ENCODE peak calls at places on chromosomes 5 and 9, in ten cellular contexts. One of them, this sample, is unnamed.

GRCh38 chr5:138065102-138065501 is 18.7 kb upstream of the WNT8A start:
- DNase-seq in CD8-positive, alpha-beta T cell: peak
- DNase-seq in RWPE2: no peak
- DNase-seq in activated CD8-positive, alpha-beta T cell treated with anti-CD3 and anti-CD28 coated beads, Interleukin-2, amount 10 ng/mL, durations not matched to agents 7 days and 5 days: no peak
- DNase-seq in body of pancreas: no peak
- DNase-seq in EL: no peak
- DNase-seq in astrocyte: no peak
- DNase-seq in substantia nigra: no peak
- DNase-seq in SK-N-DZ: peak
- DNase-seq in neural crest cell: no peak
- DNase-seq in this sample: no peak

GRCh38 chr5:35309365-35310130 is 79.3 kb upstream of the PRLR start:
- DNase-seq in CD8-positive, alpha-beta T cell: no peak
- DNase-seq in RWPE2: no peak
- DNase-seq in activated CD8-positive, alpha-beta T cell treated with anti-CD3 and anti-CD28 coated beads, Interleukin-2, amount 10 ng/mL, durations not matched to agents 7 days and 5 days: no peak
- DNase-seq in body of pancreas: no peak
- DNase-seq in EL: no peak
- DNase-seq in astrocyte: no peak
- DNase-seq in substantia nigra: no peak
- DNase-seq in SK-N-DZ: no peak
- DNase-seq in neural crest cell: no peak
- DNase-seq in this sample: no peak

GRCh38 chr5:15082096-15082495 is 210.5 kb upstream of the ANKH start:
- DNase-seq in CD8-positive, alpha-beta T cell: no peak
- DNase-seq in RWPE2: no peak
- DNase-seq in activated CD8-positive, alpha-beta T cell treated with anti-CD3 and anti-CD28 coated beads, Interleukin-2, amount 10 ng/mL, durations not matched to agents 7 days and 5 days: no peak
- DNase-seq in body of pancreas: no peak
- DNase-seq in EL: no peak
- DNase-seq in astrocyte: no peak
- DNase-seq in substantia nigra: no peak
- DNase-seq in SK-N-DZ: no peak
- DNase-seq in neural crest cell: no peak
- DNase-seq in this sample: no peak

GRCh38 chr9:6153425-6153824 is 62.2 kb upstream of the IL33 start:
- DNase-seq in CD8-positive, alpha-beta T cell: no peak
- DNase-seq in RWPE2: no peak
- DNase-seq in activated CD8-positive, alpha-beta T cell treated with anti-CD3 and anti-CD28 coated beads, Interleukin-2, amount 10 ng/mL, durations not matched to agents 7 days and 5 days: no peak
- DNase-seq in body of pancreas: no peak
- DNase-seq in EL: peak
- DNase-seq in astrocyte: peak
- DNase-seq in substantia nigra: no peak
- DNase-seq in SK-N-DZ: no peak
- DNase-seq in neural crest cell: no peak
- DNase-seq in this sample: no peak

GRCh38 chr9:90007516-90008430 is 403.0 kb downstream of the GADD45G start:
- DNase-seq in CD8-positive, alpha-beta T cell: no peak
- DNase-seq in RWPE2: no peak
- DNase-seq in activated CD8-positive, alpha-beta T cell treated with anti-CD3 and anti-CD28 coated beads, Interleukin-2, amount 10 ng/mL, durations not matched to agents 7 days and 5 days: no peak
- DNase-seq in body of pancreas: no peak
- DNase-seq in EL: peak
- DNase-seq in astrocyte: peak
- DNase-seq in substantia nigra: no peak
- DNase-seq in SK-N-DZ: no peak
- DNase-seq in neural crest cell: no peak
- DNase-seq in this sample: peak

GRCh38 chr9:70470050-70471015 is 55.9 kb upstream of the KLF9 start:
- DNase-seq in CD8-positive, alpha-beta T cell: no peak
- DNase-seq in RWPE2: no peak
- DNase-seq in activated CD8-positive, alpha-beta T cell treated with anti-CD3 and anti-CD28 coated beads, Interleukin-2, amount 10 ng/mL, durations not matched to agents 7 days and 5 days: no peak
- DNase-seq in body of pancreas: peak
- DNase-seq in EL: no peak
- DNase-seq in astrocyte: no peak
- DNase-seq in substantia nigra: no peak
- DNase-seq in SK-N-DZ: no peak
- DNase-seq in neural crest cell: no peak
- DNase-seq in this sample: peak

GRCh38 chr5:39356263-39356662 is 8.0 kb downstream of the C9 start:
- DNase-seq in CD8-positive, alpha-beta T cell: no peak
- DNase-seq in RWPE2: no peak
- DNase-seq in activated CD8-positive, alpha-beta T cell treated with anti-CD3 and anti-CD28 coated beads, Interleukin-2, amount 10 ng/mL, durations not matched to agents 7 days and 5 days: no peak
- DNase-seq in body of pancreas: no peak
- DNase-seq in EL: no peak
- DNase-seq in astrocyte: no peak
- DNase-seq in substantia nigra: no peak
- DNase-seq in SK-N-DZ: no peak
- DNase-seq in neural crest cell: no peak
- DNase-seq in this sample: no peak

GRCh38 chr5:60334281-60334713 is 365.7 kb downstream of the DEPDC1B start:
- DNase-seq in CD8-positive, alpha-beta T cell: no peak
- DNase-seq in RWPE2: no peak
- DNase-seq in activated CD8-positive, alpha-beta T cell treated with anti-CD3 and anti-CD28 coated beads, Interleukin-2, amount 10 ng/mL, durations not matched to agents 7 days and 5 days: no peak
- DNase-seq in body of pancreas: no peak
- DNase-seq in EL: peak
- DNase-seq in astrocyte: peak
- DNase-seq in substantia nigra: no peak
- DNase-seq in SK-N-DZ: no peak
- DNase-seq in neural crest cell: no peak
- DNase-seq in this sample: peak

GRCh38 chr5:167241436-167242067 is 1049.9 kb upstream of the WWC1 start:
- DNase-seq in CD8-positive, alpha-beta T cell: no peak
- DNase-seq in RWPE2: no peak
- DNase-seq in activated CD8-positive, alpha-beta T cell treated with anti-CD3 and anti-CD28 coated beads, Interleukin-2, amount 10 ng/mL, durations not matched to agents 7 days and 5 days: no peak
- DNase-seq in body of pancreas: no peak
- DNase-seq in EL: no peak
- DNase-seq in astrocyte: no peak
- DNase-seq in substantia nigra: no peak
- DNase-seq in SK-N-DZ: no peak
- DNase-seq in neural crest cell: no peak
- DNase-seq in this sample: no peak

GRCh38 chr5:102596951-102597350 is 98.2 kb upstream of the SLCO6A1 start:
- DNase-seq in CD8-positive, alpha-beta T cell: no peak
- DNase-seq in RWPE2: no peak
- DNase-seq in activated CD8-positive, alpha-beta T cell treated with anti-CD3 and anti-CD28 coated beads, Interleukin-2, amount 10 ng/mL, durations not matched to agents 7 days and 5 days: no peak
- DNase-seq in body of pancreas: no peak
- DNase-seq in EL: peak
- DNase-seq in astrocyte: no peak
- DNase-seq in substantia nigra: no peak
- DNase-seq in SK-N-DZ: no peak
- DNase-seq in neural crest cell: no peak
- DNase-seq in this sample: no peak

GRCh38 chr9:112925058-112925641 is 34.5 kb upstream of the SLC46A2 start:
- DNase-seq in CD8-positive, alpha-beta T cell: no peak
- DNase-seq in RWPE2: no peak
- DNase-seq in activated CD8-positive, alpha-beta T cell treated with anti-CD3 and anti-CD28 coated beads, Interleukin-2, amount 10 ng/mL, durations not matched to agents 7 days and 5 days: peak
- DNase-seq in body of pancreas: no peak
- DNase-seq in EL: peak
- DNase-seq in astrocyte: peak
- DNase-seq in substantia nigra: peak
- DNase-seq in SK-N-DZ: peak
- DNase-seq in neural crest cell: peak
- DNase-seq in this sample: peak

GRCh38 chr5:177429248-177430045 is 3.0 kb downstream of the GRK6 start:
- DNase-seq in CD8-positive, alpha-beta T cell: peak
- DNase-seq in RWPE2: no peak
- DNase-seq in activated CD8-positive, alpha-beta T cell treated with anti-CD3 and anti-CD28 coated beads, Interleukin-2, amount 10 ng/mL, durations not matched to agents 7 days and 5 days: peak
- DNase-seq in body of pancreas: no peak
- DNase-seq in EL: no peak
- DNase-seq in astrocyte: no peak
- DNase-seq in substantia nigra: no peak
- DNase-seq in SK-N-DZ: no peak
- DNase-seq in neural crest cell: no peak
- DNase-seq in this sample: no peak

GRCh38 chr5:91928751-91929521 is 545.8 kb upstream of the ARRDC3 start:
- DNase-seq in CD8-positive, alpha-beta T cell: no peak
- DNase-seq in RWPE2: no peak
- DNase-seq in activated CD8-positive, alpha-beta T cell treated with anti-CD3 and anti-CD28 coated beads, Interleukin-2, amount 10 ng/mL, durations not matched to agents 7 days and 5 days: no peak
- DNase-seq in body of pancreas: no peak
- DNase-seq in EL: peak
- DNase-seq in astrocyte: peak
- DNase-seq in substantia nigra: no peak
- DNase-seq in SK-N-DZ: peak
- DNase-seq in neural crest cell: no peak
- DNase-seq in this sample: peak

GRCh38 chr9:93624431-93624834 is 48.0 kb downstream of the PHF2 start:
- DNase-seq in CD8-positive, alpha-beta T cell: no peak
- DNase-seq in RWPE2: no peak
- DNase-seq in activated CD8-positive, alpha-beta T cell treated with anti-CD3 and anti-CD28 coated beads, Interleukin-2, amount 10 ng/mL, durations not matched to agents 7 days and 5 days: no peak
- DNase-seq in body of pancreas: no peak
- DNase-seq in EL: no peak
- DNase-seq in astrocyte: no peak
- DNase-seq in substantia nigra: no peak
- DNase-seq in SK-N-DZ: no peak
- DNase-seq in neural crest cell: no peak
- DNase-seq in this sample: no peak

GRCh38 chr5:135423158-135423925 is 23.8 kb downstream of the DCANP1 start:
- DNase-seq in CD8-positive, alpha-beta T cell: no peak
- DNase-seq in RWPE2: no peak
- DNase-seq in activated CD8-positive, alpha-beta T cell treated with anti-CD3 and anti-CD28 coated beads, Interleukin-2, amount 10 ng/mL, durations not matched to agents 7 days and 5 days: no peak
- DNase-seq in body of pancreas: no peak
- DNase-seq in EL: peak
- DNase-seq in astrocyte: peak
- DNase-seq in substantia nigra: no peak
- DNase-seq in SK-N-DZ: no peak
- DNase-seq in neural crest cell: no peak
- DNase-seq in this sample: no peak